ENCODE peak calls at places on chromosomes 7 and 10, in five cellular contexts. E is iPS DF 6.9; L is transverse colon; V is naive thymus-derived CD4-positive, alpha-beta T cell; F is colonic mucosa. B is an unnamed sample.
A peak's percentile ranks its signal among the peaks of the same experiment; 100 is the strongest.

GRCh38 chr10:127866276-127867013 is 26.3 kb downstream of the CLRN3 start:
- DNase-seq in L (no peak), F (no peak), V (no peak), E (no peak), B (no peak)

GRCh38 chr10:72612203-72612826 is 13.6 kb downstream of the MICU1 start:
- DNase-seq in E (no peak), L (no peak), V (no peak), F (no peak), B (no peak)

GRCh38 chr7:27182861-27183681 is 2.0 kb downstream of the HOXA11 start:
- DNase-seq in F (no peak), E (no peak), L (peak; percentile 20), V (no peak), B (peak; percentile 50)

GRCh38 chr10:98778277-98778759 is 331.6 kb upstream of the HPS1 start:
- DNase-seq in F (no peak), V (no peak), E (no peak), L (no peak), B (no peak)

GRCh38 chr7:112798199-112799159 is 8.3 kb upstream of the TMEM168 start:
- DNase-seq in V (no peak), L (no peak), F (no peak), E (no peak), B (no peak)

GRCh38 chr10:11927746-11928145 is 104.6 kb downstream of the PROSER2 start:
- DNase-seq in V (no peak), E (no peak), L (no peak), F (no peak), B (no peak)

GRCh38 chr10:130713105-130713504 is 576.9 kb downstream of the GLRX3 start:
- DNase-seq in V (no peak), E (no peak), L (no peak), F (no peak), B (no peak)

GRCh38 chr10:71921319-71922027 is 42.7 kb upstream of the CHST3 start:
- DNase-seq in L (peak; percentile 37), E (no peak), V (no peak), F (peak; percentile 61), B (no peak)

GRCh38 chr10:133139561-133140065 is 20.4 kb upstream of the KNDC1 start:
- DNase-seq in V (no peak), F (no peak), L (no peak), E (no peak), B (no peak)

GRCh38 chr7:111987115-111987826 is 218.9 kb downstream of the DOCK4 start:
- DNase-seq in L (no peak), E (no peak), V (no peak), F (no peak), B (no peak)

GRCh38 chr7:151006590-151007300 is 15.9 kb downstream of the NOS3 start:
- DNase-seq in F (no peak), L (no peak), E (no peak), V (no peak), B (no peak)

GRCh38 chr7:97461596-97461995 is 270.3 kb upstream of the TAC1 start:
- DNase-seq in V (no peak), E (no peak), L (no peak), F (no peak), B (no peak)

GRCh38 chr7:92042056-92042737 is 92.1 kb downstream of the CYP51A1 start:
- DNase-seq in F (peak; percentile 82), E (no peak), L (peak; percentile 72), V (no peak), B (no peak)

GRCh38 chr10:124217906-124218769 is 124.7 kb upstream of the CHST15 start:
- DNase-seq in F (no peak), L (no peak), V (no peak), E (peak; percentile 20), B (no peak)

GRCh38 chr7:120989571-120990220 is 1.2 kb downstream of the CPED1 start:
- DNase-seq in V (no peak), F (no peak), L (no peak), E (no peak), B (peak; percentile 66)

GRCh38 chr7:139855498-139856270 is 26.6 kb downstream of the TBXAS1 start:
- DNase-seq in V (no peak), E (no peak), F (peak; percentile 29), L (peak; percentile 36), B (no peak)

GRCh38 chr10:97188234-97188847 is 2.6 kb upstream of the SLIT1 start:
- DNase-seq in E (no peak), F (no peak), V (no peak), L (no peak), B (no peak)

GRCh38 chr7:42319631-42320030 is 82.6 kb upstream of the GLI3 start:
- DNase-seq in V (no peak), F (no peak), L (no peak), E (no peak), B (no peak)

GRCh38 chr7:29798422-29798821 is 7.9 kb upstream of the WIPF3 start:
- DNase-seq in F (no peak), E (no peak), L (no peak), V (no peak), B (no peak)

GRCh38 chr10:31886885-31887284 is 41.7 kb downstream of the ARHGAP12 start:
- DNase-seq in V (no peak), E (no peak), F (no peak), L (no peak), B (no peak)

GRCh38 chr7:82156938-82157337 is 286.6 kb downstream of the CACNA2D1 start:
- DNase-seq in V (no peak), L (no peak), F (no peak), E (no peak), B (no peak)

GRCh38 chr10:20836401-20836800 is 60.7 kb downstream of the NEBL start:
- DNase-seq in F (no peak), L (no peak), V (no peak), E (no peak), B (no peak)

GRCh38 chr10:101291254-101292193 is 62.3 kb upstream of the LBX1 start:
- DNase-seq in V (peak; percentile 25), F (no peak), E (no peak), L (peak; percentile 36), B (peak; percentile 61)

GRCh38 chr7:131653418-131654248 is 97.2 kb upstream of the PODXL start:
- DNase-seq in F (no peak), L (no peak), E (no peak), V (no peak), B (peak; percentile 62)

GRCh38 chr7:4797858-4798705 is 22.7 kb downstream of the AP5Z1 start:
- DNase-seq in F (peak; percentile 44), L (peak; percentile 42), V (peak; percentile 36), E (peak; percentile 66), B (no peak)

GRCh38 chr10:49037187-49037586 is 78.1 kb downstream of the VSTM4 start:
- DNase-seq in L (no peak), E (no peak), V (no peak), F (no peak), B (no peak)

GRCh38 chr10:95242581-95243317 is 48.1 kb downstream of the PDLIM1 start:
- DNase-seq in V (no peak), E (peak; percentile 66), F (no peak), L (no peak), B (no peak)

GRCh38 chr10:73648975-73649829 is 6.6 kb downstream of the SYNPO2L start:
- DNase-seq in F (no peak), V (no peak), E (no peak), L (no peak), B (no peak)

GRCh38 chr7:156751319-156751718 is 110.7 kb downstream of the RNF32 start:
- DNase-seq in E (no peak), F (no peak), L (no peak), V (no peak), B (peak; percentile 7)

GRCh38 chr10:33330543-33331019 is 3.9 kb downstream of the NRP1 start:
- DNase-seq in L (peak; percentile 87), F (peak; percentile 90), V (peak; percentile 50), E (peak; percentile 66), B (peak; percentile 86)
- H3K27ac ChIP-seq in L (peak overlapping the region; percentile 22), F (no peak overlapping the region), V (no peak overlapping the region), E (no peak overlapping the region), B (no peak overlapping the region)

DNA sequence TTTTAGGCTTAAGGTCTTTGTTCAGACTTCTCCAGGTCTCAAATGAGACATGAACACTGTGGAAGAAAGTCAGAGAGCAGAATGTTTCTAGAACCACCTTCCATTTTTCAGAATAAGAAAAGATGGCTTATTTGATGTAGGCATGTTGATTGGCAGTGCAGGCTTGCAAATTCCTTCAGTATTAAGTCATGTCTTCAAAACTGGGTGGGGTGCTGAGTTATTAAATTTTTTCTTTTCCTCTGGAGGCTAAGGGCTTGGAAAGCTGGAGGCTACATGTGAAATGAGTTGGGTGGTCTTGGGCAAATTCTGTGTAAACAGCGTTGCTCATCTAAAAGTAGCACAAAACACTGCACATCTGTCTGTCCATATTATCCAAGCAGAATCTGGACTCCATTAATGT is 62.8 kb downstream of the PRTFDC1 start:
- DNase-seq in V (no peak), L (no peak), E (no peak), F (no peak), B (peak; percentile 62)
- H3K27ac ChIP-seq in V (no peak overlapping the region), L (no peak overlapping the region), E (no peak overlapping the region), F (no peak overlapping the region), B (peak overlapping the region; percentile 65)

GRCh38 chr10:131897297-131897899 is 3.4 kb upstream of the PPP2R2D start:
- DNase-seq in E (no peak), L (no peak), F (no peak), V (no peak), B (no peak)
- H3K27ac ChIP-seq in E (no peak overlapping the region), L (no peak overlapping the region), F (no peak overlapping the region), V (no peak overlapping the region), B (no peak overlapping the region)

GRCh38 chr7:36726311-36726710 is 2.0 kb upstream of the AOAH start:
- DNase-seq in L (no peak), V (no peak), F (no peak), E (no peak), B (no peak)

GRCh38 chr7:36719233-36719632 is 5.1 kb downstream of the AOAH start:
- DNase-seq in F (no peak), E (no peak), L (no peak), V (no peak), B (no peak)

GRCh38 chr7:36726806-36727503 is 2.7 kb upstream of the AOAH start:
- DNase-seq in E (no peak), L (no peak), F (no peak), V (no peak), B (no peak)

GRCh38 chr7:36728143-36728542 is 3.8 kb upstream of the AOAH start:
- DNase-seq in V (no peak), E (no peak), F (no peak), L (no peak), B (no peak)

GRCh38 chr7:36723951-36724664 is at the start of gene AOAH:
- DNase-seq in V (peak; percentile 77), E (no peak), L (peak; percentile 68), F (peak; percentile 45), B (no peak)
- H3K27ac ChIP-seq in V (peak within 1 kb of the TSS; percentile 73), E (no peak within 1 kb of the TSS), L (peak within 1 kb of the TSS; percentile 22), F (peak within 1 kb of the TSS; percentile 24), B (no peak within 1 kb of the TSS)

GRCh38 chr7:778968-779451 is 51.9 kb upstream of the PRKAR1B start:
- DNase-seq in L (no peak), E (no peak), F (no peak), V (no peak), B (no peak)

GRCh38 chr7:779480-779879 is 52.4 kb upstream of the PRKAR1B start:
- DNase-seq in E (no peak), V (no peak), L (no peak), F (no peak), B (no peak)

GRCh38 chr7:781228-781864 is 50.9 kb upstream of the SUN1 start:
- DNase-seq in L (no peak), V (no peak), F (no peak), E (no peak), B (no peak)

GRCh38 chr7:780516-780915 is 51.8 kb upstream of the SUN1 start:
- DNase-seq in L (no peak), V (no peak), F (no peak), E (no peak), B (no peak)

GRCh38 chr7:780056-780455 is 52.2 kb upstream of the SUN1 start:
- DNase-seq in E (no peak), V (no peak), F (no peak), L (no peak), B (no peak)
- H3K27ac ChIP-seq in E (no peak overlapping the region), V (no peak overlapping the region), F (no peak overlapping the region), L (no peak overlapping the region), B (no peak overlapping the region)

B was measured in SJSA1.